ENCODE peak calls at places on chromosomes 11 and 22, in four cellular contexts. R is cardiac muscle cell, Z is pancreas, N is esophagus squamous epithelium. Q is an unnamed sample.
A peak's percentile ranks its signal among the peaks of the same experiment; 100 is the strongest.

GRCh38 chr11:67119577-67120391 is 721 bp downstream of the KDM2A start:
- DNase-seq in R (peak; percentile 8), Z (peak; percentile 46), N (no peak), Q (no peak)

GRCh38 chr22:19980766-19981165 is 35.9 kb downstream of the ARVCF start:
- DNase-seq in R (no peak), Z (no peak), N (no peak), Q (no peak)

GRCh38 chr11:114053406-114053805 is 6.1 kb upstream of the ZBTB16 start:
- DNase-seq in R (peak; percentile 27), Z (no peak), N (no peak), Q (no peak)

GRCh38 chr11:12845739-12846358 is 163.3 kb upstream of the RASSF10 start:
- DNase-seq in R (no peak), Z (peak; percentile 61), N (no peak), Q (peak; percentile 74)

GRCh38 chr11:24754406-24754805 is 257.6 kb downstream of the LUZP2 start:
- DNase-seq in R (no peak), Z (no peak), N (no peak), Q (no peak)

GRCh38 chr11:33062137-33062536 is 22.8 kb downstream of the TCP11L1 start:
- DNase-seq in R (peak; percentile 37), Z (no peak), N (no peak), Q (no peak)

GRCh38 chr11:76772100-76772782 is 10.9 kb upstream of the TSKU start:
- DNase-seq in R (no peak), Z (no peak), N (no peak), Q (no peak)

GRCh38 chr11:65445101-65445603 is 22.6 kb downstream of the NEAT1 start:
- DNase-seq in R (peak; percentile 43), Z (no peak), N (no peak), Q (no peak)

GRCh38 chr11:127275771-127276170 is 275.2 kb upstream of the KIRREL3 start:
- DNase-seq in R (no peak), Z (no peak), N (no peak), Q (peak; percentile 17)

GRCh38 chr11:3859373-3859881 is 4.0 kb downstream of the STIM1 start:
- DNase-seq in R (no peak), Z (peak; percentile 48), N (no peak), Q (peak; percentile 75)

GRCh38 chr11:115539844-115540243 is 35.6 kb upstream of the CADM1 start:
- DNase-seq in R (no peak), Z (no peak), N (no peak), Q (no peak)

GRCh38 chr22:43616645-43617044 is 195.5 kb downstream of the EFCAB6 start:
- DNase-seq in R (no peak), Z (no peak), N (no peak), Q (no peak)

GRCh38 chr22:41656515-41656914 is 32.2 kb downstream of the SNU13 start:
- DNase-seq in R (peak; percentile 14), Z (no peak), N (no peak), Q (no peak)

GRCh38 chr11:86910592-86910991 is 44.6 kb downstream of the FZD4 start:
- DNase-seq in R (no peak), Z (no peak), N (no peak), Q (no peak)

GRCh38 chr22:23884133-23884532 is 10.1 kb upstream of the MIF start:
- DNase-seq in R (no peak), Z (no peak), N (no peak), Q (peak; percentile 92)

GRCh38 chr11:6210274-6210955 is 5.1 kb downstream of the C11orf42 start:
- DNase-seq in R (no peak), Z (no peak), N (no peak), Q (no peak)

GRCh38 chr22:29710922-29711593 is 8.7 kb upstream of the CABP7 start:
- DNase-seq in R (no peak), Z (peak; percentile 77), N (no peak), Q (no peak)

GRCh38 chr11:75352417-75353206 is 1.2 kb upstream of the ARRB1 start:
- DNase-seq in R (no peak), Z (no peak), N (no peak), Q (no peak)

GRCh38 chr11:12512826-12513395 is 135.5 kb downstream of the PARVA start:
- DNase-seq in R (no peak), Z (no peak), N (no peak), Q (no peak)

GRCh38 chr11:126139541-126140091 is 71.8 kb downstream of the RPUSD4 start:
- DNase-seq in R (peak; percentile 95), Z (no peak), N (no peak), Q (no peak)

GRCh38 chr11:134407321-134407828 is 4.7 kb downstream of the B3GAT1 start:
- DNase-seq in R (no peak), Z (no peak), N (no peak), Q (peak; percentile 61)

GRCh38 chr11:87038235-87038960 is 664 bp downstream of the TMEM135 start:
- DNase-seq in R (no peak), Z (no peak), N (no peak), Q (no peak)

GRCh38 chr22:35839811-35840739 is 122.4 kb downstream of the APOL5 start:
- DNase-seq in R (peak; percentile 98), Z (peak; percentile 80), N (peak; percentile 22), Q (peak; percentile 96)

GRCh38 chr22:23787600-23787896 is 782 bp downstream of the SMARCB1 start:
- DNase-seq in R (no peak), Z (no peak), N (no peak), Q (no peak)

GRCh38 chr11:7348432-7349298 is 97.0 kb downstream of the SYT9 start:
- DNase-seq in R (peak; percentile 10), Z (no peak), N (no peak), Q (peak; percentile 7)

GRCh38 chr11:18248561-18248960 is at the start of gene SAA2:
- DNase-seq in R (no peak), Z (no peak), N (no peak), Q (no peak)

GRCh38 chr11:110455718-110456117 is 26.0 kb downstream of the FDX1 start:
- DNase-seq in R (no peak), Z (no peak), N (no peak), Q (no peak)

GRCh38 chr11:48900131-48900800 is 83.4 kb downstream of the TRIM51G start:
- DNase-seq in R (no peak), Z (no peak), N (no peak), Q (no peak)

GRCh38 chr22:46481386-46481785 is 56.0 kb downstream of the CELSR1 start:
- DNase-seq in R (no peak), Z (no peak), N (no peak), Q (no peak)

GRCh38 chr11:134760957-134761356 is 348.9 kb upstream of the B3GAT1 start:
- DNase-seq in R (no peak), Z (no peak), N (no peak), Q (no peak)

GRCh38 chr11:44177905-44178304 is 82.4 kb downstream of the EXT2 start:
- DNase-seq in R (no peak), Z (no peak), N (no peak), Q (no peak)

GRCh38 chr11:35751664-35752061 is 89.1 kb downstream of the TRIM44 start:
- DNase-seq in R (no peak), Z (no peak), N (no peak), Q (no peak)

GRCh38 chr11:96960926-96961325 is 571.1 kb downstream of the JRKL start:
- DNase-seq in R (no peak), Z (no peak), N (no peak), Q (no peak)

GRCh38 chr11:102138677-102139076 is 28.4 kb downstream of the YAP1 start:
- DNase-seq in R (peak; percentile 84), Z (no peak), N (no peak), Q (no peak)

DNA sequence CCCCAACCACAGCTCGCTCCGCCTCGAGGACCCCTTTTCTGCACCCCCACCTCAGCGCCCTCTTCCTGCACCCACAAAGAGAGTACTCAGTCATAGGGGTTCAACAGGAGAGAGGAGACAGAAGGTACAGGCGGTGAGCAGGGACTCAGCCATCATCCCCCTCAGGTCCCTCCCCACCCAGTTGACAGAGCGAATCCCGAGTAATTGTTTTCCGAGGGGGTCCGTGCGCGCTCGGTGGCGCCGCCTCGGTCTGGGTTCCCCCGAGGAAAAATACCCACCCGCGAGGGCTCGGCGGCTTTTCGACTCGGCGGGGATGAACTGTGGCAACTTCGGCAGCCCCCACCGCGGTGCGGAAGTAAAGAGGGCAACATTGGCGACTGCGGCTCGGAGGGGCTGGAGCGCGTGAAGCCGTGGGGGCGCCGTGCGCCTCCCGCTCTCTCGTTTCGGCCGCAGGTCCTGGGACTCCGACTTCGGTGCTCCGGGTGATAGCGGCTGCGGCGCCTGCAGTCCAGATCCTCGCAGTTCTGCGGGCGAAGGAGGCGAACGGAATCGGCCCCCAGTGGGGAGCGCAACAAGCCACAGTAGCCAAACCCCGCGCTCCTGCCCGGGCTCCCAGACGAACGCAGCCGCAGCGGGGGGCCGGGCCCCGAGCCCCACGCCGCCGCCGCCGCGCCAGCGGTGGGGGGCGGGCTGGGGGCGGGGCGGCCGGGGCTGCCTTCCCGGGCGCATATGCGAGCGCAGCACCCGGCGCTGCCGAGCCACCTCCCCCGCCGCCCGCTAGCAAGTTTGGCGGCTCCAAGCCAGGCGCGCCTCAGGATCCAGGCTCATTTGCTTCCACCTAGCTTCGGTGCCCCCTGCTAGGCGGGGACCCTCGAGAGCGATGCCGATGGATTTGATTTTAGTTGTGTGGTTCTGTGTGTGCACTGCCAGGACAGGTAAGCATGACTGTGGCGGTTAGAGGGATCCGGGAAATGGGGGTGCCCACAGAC is at the start of gene NELL1:
- DNase-seq in R (peak; percentile 7), Z (no peak), N (no peak), Q (peak; percentile 31)
- H3K4me3 ChIP-seq in R (peak within 1 kb of the TSS; percentile 39), Z (no peak within 1 kb of the TSS), N (peak within 1 kb of the TSS; percentile 26), Q (peak within 1 kb of the TSS; percentile 80)

DNA sequence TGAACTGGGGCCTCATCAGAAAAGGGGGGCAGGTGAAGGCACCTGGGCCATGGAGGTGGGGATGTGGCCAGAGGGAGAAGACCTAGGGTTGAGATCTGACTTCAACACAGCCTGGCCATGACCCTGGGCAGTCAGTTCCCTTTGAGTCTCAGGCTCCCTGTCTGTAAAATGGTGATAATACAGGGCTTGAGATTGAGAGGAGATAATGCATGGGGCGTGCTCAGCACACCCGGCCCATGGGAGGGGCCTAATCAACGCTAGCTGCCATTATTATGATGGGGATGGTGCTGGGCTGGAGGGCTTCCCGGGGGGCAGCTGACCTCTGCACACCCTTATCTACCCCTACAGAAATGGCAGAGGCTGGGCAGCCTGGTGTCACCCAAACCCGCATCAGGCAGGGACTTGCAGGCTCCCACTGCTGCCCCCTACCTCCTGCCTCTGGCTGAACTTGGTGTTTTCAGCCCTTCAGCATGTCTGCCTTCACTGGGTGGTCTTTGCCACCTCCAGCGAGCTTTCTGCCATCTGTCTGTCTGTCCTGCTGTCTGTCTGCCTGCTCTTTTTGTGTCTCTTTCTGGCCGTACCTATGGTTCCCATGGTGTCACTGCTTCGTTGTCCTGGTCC is 84.5 kb downstream of the CACNA1I start:
- DNase-seq in R (no peak), Z (no peak), N (no peak), Q (peak; percentile 28)
- TF ChIP-seq CTCF in R (peak; percentile 22), Z (no peak), N (no peak), Q (peak; percentile 71)

DNA sequence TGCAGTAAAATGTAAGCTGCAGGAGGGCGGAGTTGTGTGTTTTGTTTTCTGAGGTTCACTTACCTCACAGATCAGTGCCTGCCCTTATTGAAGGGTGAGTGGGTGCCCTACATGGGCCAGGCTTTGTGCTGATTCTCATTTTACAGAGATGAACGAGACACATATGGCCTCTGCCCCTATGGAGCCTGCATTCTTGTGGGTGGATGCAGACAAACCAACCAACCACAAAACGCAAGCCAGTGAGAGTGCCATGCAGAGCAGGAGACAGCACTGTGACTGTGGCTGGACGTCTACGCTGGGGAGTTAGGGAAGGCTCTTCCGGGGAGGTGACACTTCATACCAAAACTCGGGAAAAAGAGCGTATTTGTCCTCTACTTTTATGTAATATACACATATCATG is 9.8 kb downstream of the TESMIN start:
- DNase-seq in R (no peak), Z (no peak), N (no peak), Q (no peak)
- H3K36me3 ChIP-seq in R (no peaks in the 10 kb centered on the region), Z (no peaks in the 10 kb centered on the region), N (no peaks in the 10 kb centered on the region), Q (no peaks in the 10 kb centered on the region)

DNA sequence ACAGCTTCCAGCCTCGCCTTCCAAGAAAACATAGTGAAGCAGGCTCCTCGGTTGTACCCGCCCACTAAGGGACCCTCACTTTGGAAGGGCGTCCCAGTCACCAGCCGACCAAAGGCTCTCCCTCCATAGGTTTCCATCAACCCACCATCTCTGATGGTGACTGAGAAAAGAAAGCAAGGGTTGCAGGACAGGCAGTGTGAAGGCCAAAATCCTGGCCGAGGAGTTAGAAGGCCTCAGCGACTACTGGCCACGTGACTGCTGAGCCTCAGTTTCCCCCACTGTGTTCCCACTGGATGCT is 2.7 kb downstream of the FXYD6 start:
- DNase-seq in R (no peak), Z (no peak), N (no peak), Q (no peak)
- H3K4me3 ChIP-seq in R (no peak overlapping the region), Z (no peak overlapping the region), N (no peak overlapping the region), Q (no peak overlapping the region)

Q was measured in WERI-Rb-1.